ENCODE peak calls at places on chromosomes 5 and 9, in seven cellular contexts. T is body of pancreas, P is HCT116, Q is spleen, Y is ovary, I is breast epithelium, E is IMR-90. B is an unnamed sample.

GRCh38 chr9:112970939-112971338 is 41.1 kb downstream of the ZNF883 start:
- DNase-seq in Q (no peak), Y (no peak), I (no peak), E (no peak), P (no peak), T (no peak), B (peak)

GRCh38 chr5:154761062-154761740 is 6.0 kb downstream of the LARP1 start:
- DNase-seq in T (no peak), P (no peak), E (no peak), I (no peak), Q (no peak), Y (no peak), B (peak)

GRCh38 chr5:56314536-56314935 is 81.4 kb upstream of the ANKRD55 start:
- DNase-seq in T (peak), Y (no peak), E (no peak), Q (no peak), P (no peak), I (no peak), B (peak)

GRCh38 chr5:119368238-119368630 is 12.4 kb downstream of the TNFAIP8 start:
- DNase-seq in I (no peak), P (no peak), T (no peak), Y (no peak), E (no peak), Q (no peak), B (no peak)

GRCh38 chr5:5344051-5344571 is 78.4 kb upstream of the ICE1 start:
- DNase-seq in Q (no peak), E (no peak), I (no peak), P (no peak), T (no peak), Y (no peak), B (no peak)

GRCh38 chr5:127260686-127261085 is 29.9 kb upstream of the MEGF10 start:
- DNase-seq in Q (no peak), P (no peak), E (no peak), T (no peak), Y (no peak), I (no peak), B (no peak)

GRCh38 chr9:133030317-133031129 is at the start of gene GTF3C5:
- DNase-seq in Y (peak), E (peak), I (peak), T (peak), P (peak), Q (peak), B (peak)

GRCh38 chr9:104009853-104010252 is 84.3 kb upstream of the SMC2 start:
- DNase-seq in I (no peak), P (no peak), Q (no peak), Y (no peak), T (no peak), E (no peak), B (no peak)

GRCh38 chr5:158895573-158895972 is 204.1 kb downstream of the EBF1 start:
- DNase-seq in P (no peak), Y (no peak), E (no peak), T (no peak), Q (no peak), I (no peak), B (no peak)

GRCh38 chr5:2741946-2742345 is 9.5 kb downstream of the IRX2 start:
- DNase-seq in Y (no peak), I (no peak), T (no peak), Q (no peak), P (no peak), E (no peak), B (no peak)

GRCh38 chr5:15285901-15286583 is 213.9 kb upstream of the FBXL7 start:
- DNase-seq in Q (no peak), T (peak), I (no peak), E (peak), P (no peak), Y (no peak), B (peak)

GRCh38 chr5:30959238-30959637 is 234.2 kb upstream of the CDH6 start:
- DNase-seq in Q (no peak), E (peak), P (no peak), T (no peak), Y (no peak), I (no peak), B (no peak)

GRCh38 chr5:76165961-76166360 is 82.8 kb downstream of the SV2C start:
- DNase-seq in I (no peak), P (no peak), E (peak), Q (no peak), Y (no peak), T (no peak), B (no peak)

GRCh38 chr5:111733571-111733970 is 23.4 kb downstream of the NREP start:
- DNase-seq in P (no peak), I (no peak), E (no peak), Y (no peak), T (no peak), Q (no peak), B (no peak)

GRCh38 chr5:179125789-179126505 is 65.8 kb downstream of the ZNF354C start:
- DNase-seq in Y (no peak), E (no peak), P (no peak), T (no peak), Q (peak), I (peak), B (no peak)

GRCh38 chr9:114911167-114911821 is 19.1 kb downstream of the TNFSF8 start:
- DNase-seq in E (peak), I (no peak), T (peak), Y (no peak), Q (no peak), P (no peak), B (peak)

GRCh38 chr9:3963266-3964019 is 336.4 kb downstream of the GLIS3 start:
- DNase-seq in E (peak), Q (no peak), Y (peak), I (no peak), T (peak), P (no peak), B (no peak)

GRCh38 chr5:142499591-142500384 is 175.0 kb upstream of the SPRY4 start:
- DNase-seq in I (no peak), P (no peak), Y (no peak), T (no peak), E (no peak), Q (no peak), B (no peak)

DNA sequence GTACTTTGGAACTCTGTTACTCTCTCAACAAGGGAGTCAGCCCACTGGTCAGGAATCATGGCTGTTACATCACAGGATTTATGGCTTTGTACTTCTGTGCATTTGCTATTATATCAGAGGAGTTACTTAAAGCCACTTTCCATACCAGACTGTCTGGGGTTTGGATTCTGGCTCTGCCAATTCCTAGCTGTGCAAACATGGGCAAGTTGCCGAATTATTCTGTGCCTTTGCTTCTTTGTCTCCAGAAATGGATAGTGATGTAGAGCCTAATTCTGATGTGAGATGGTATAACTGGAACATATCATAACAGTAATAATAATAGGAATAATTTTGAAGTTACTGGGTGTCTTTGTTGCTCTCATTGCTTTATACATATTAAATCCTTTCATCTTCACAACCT is 1047.3 kb upstream of the SEMA6A start:
- DNase-seq in E (no peak), T (no peak), Y (no peak), P (no peak), I (no peak), Q (no peak), B (no peak)
- TF ChIP-seq POLR2A in E (no peak), T (no peak), Y (no peak), P (no peak), I (no peak), Q (no peak), B (no peak)

GRCh38 chr5:140181002-140181483 is 6.1 kb downstream of the CYSTM1 start:
- DNase-seq in I (no peak), P (no peak), E (no peak), T (no peak), Y (no peak), Q (no peak), B (no peak)
- H3K4me3 ChIP-seq in I (no peak), P (no peak), E (no peak), T (no peak), Y (no peak), Q (peak), B (no peak)

GRCh38 chr9:120579750-120580590 is at the start of gene CDK5RAP2:
- DNase-seq in I (peak), Y (peak), T (peak), P (peak), Q (peak), E (peak), B (peak)
- TF ChIP-seq POLR2A in I (peak), Y (no peak), T (no peak), P (no peak), Q (no peak), E (peak), B (peak)

GRCh38 chr9:109639666-109640231 is 140.2 kb upstream of the PALM2AKAP2 start:
- DNase-seq in Q (no peak), E (no peak), Y (no peak), P (no peak), T (no peak), I (no peak), B (no peak)
- H3K4me3 ChIP-seq in Q (no peak), E (no peak), Y (no peak), P (no peak), T (no peak), I (peak), B (no peak)

GRCh38 chr5:149434162-149435014 is 55.3 kb upstream of the IL17B start:
- DNase-seq in Y (peak), E (peak), T (peak), I (no peak), P (no peak), Q (no peak), B (peak)
- TF ChIP-seq POLR2A in Y (no peak), E (peak), T (no peak), I (no peak), P (no peak), Q (no peak), B (no peak)

GRCh38 chr5:160485364-160486010 is 63.8 kb downstream of the PTTG1 start:
- DNase-seq in E (no peak), T (no peak), Q (no peak), P (no peak), I (no peak), Y (no peak), B (no peak)
- H3K4me3 ChIP-seq in E (no peak), T (no peak), Q (no peak), P (no peak), I (no peak), Y (no peak), B (no peak)

DNA sequence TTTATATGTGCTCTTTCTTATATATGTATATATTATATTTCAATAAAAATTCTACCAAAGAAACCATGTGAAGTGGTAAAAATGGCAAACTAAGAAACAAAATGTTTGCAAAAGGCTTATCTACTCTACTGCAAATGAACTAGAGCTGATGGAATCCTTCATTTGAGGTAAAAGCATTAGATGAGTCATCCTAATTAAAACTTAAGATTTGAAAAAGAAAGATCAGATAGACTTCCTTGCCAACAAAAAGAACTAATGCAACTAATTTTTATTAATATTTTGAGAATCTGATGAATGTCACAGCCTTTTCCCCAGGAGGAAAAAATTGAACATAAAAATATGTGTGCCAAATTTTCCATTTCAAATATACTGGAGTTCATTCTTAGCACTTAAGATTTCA is 84.1 kb upstream of the SLCO4C1 start:
- DNase-seq in E (no peak), T (no peak), Q (no peak), Y (no peak), I (no peak), P (no peak), B (no peak)
- TF ChIP-seq POLR2A in E (no peak), T (no peak), Q (no peak), Y (no peak), I (no peak), P (no peak), B (no peak)